ENCODE peak calls at places on chromosomes 5 and 9, in six cellular contexts. One of them, this sample, is unnamed.

GRCh38 chr9:77731008-77731698 is 83.0 kb upstream of the GNA14 start:
- DNase-seq in RWPE2: no peak
- DNase-seq in heart right ventricle: no peak
- DNase-seq in SK-N-SH: no peak
- DNase-seq in breast epithelium: no peak
- DNase-seq in aorta: no peak
- DNase-seq in this sample: no peak

GRCh38 chr5:88389248-88390006 is 120.8 kb upstream of the TMEM161B start:
- DNase-seq in heart right ventricle: no peak
- DNase-seq in breast epithelium: no peak
- DNase-seq in SK-N-SH: no peak
- DNase-seq in RWPE2: no peak
- DNase-seq in aorta: no peak
- DNase-seq in this sample: no peak

GRCh38 chr5:172910828-172911627 is 48.2 kb upstream of the RPL26L1 start:
- DNase-seq in RWPE2: no peak
- DNase-seq in SK-N-SH: peak; percentile 75
- DNase-seq in heart right ventricle: peak; percentile 68
- DNase-seq in aorta: peak; percentile 88
- DNase-seq in breast epithelium: no peak
- DNase-seq in this sample: no peak

GRCh38 chr5:57335092-57335491 is 147.5 kb downstream of the ACTBL2 start:
- DNase-seq in heart right ventricle: no peak
- DNase-seq in aorta: no peak
- DNase-seq in RWPE2: no peak
- DNase-seq in SK-N-SH: no peak
- DNase-seq in breast epithelium: no peak
- DNase-seq in this sample: no peak

GRCh38 chr5:67805666-67806348 is 409.7 kb upstream of the PIK3R1 start:
- DNase-seq in breast epithelium: no peak
- DNase-seq in heart right ventricle: no peak
- DNase-seq in RWPE2: no peak
- DNase-seq in SK-N-SH: no peak
- DNase-seq in aorta: no peak
- DNase-seq in this sample: no peak

GRCh38 chr5:95835682-95836405 is 13.3 kb upstream of the GLRX start:
- DNase-seq in heart right ventricle: no peak
- DNase-seq in breast epithelium: no peak
- DNase-seq in aorta: peak; percentile 71
- DNase-seq in SK-N-SH: no peak
- DNase-seq in RWPE2: no peak
- DNase-seq in this sample: no peak

GRCh38 chr9:122389799-122390481 is 19.1 kb downstream of the PTGS1 start:
- DNase-seq in heart right ventricle: no peak
- DNase-seq in aorta: no peak
- DNase-seq in breast epithelium: no peak
- DNase-seq in SK-N-SH: no peak
- DNase-seq in RWPE2: peak; percentile 27
- DNase-seq in this sample: no peak

GRCh38 chr9:92510747-92511146 is 25.0 kb downstream of the ECM2 start:
- DNase-seq in SK-N-SH: no peak
- DNase-seq in heart right ventricle: no peak
- DNase-seq in aorta: no peak
- DNase-seq in breast epithelium: no peak
- DNase-seq in RWPE2: no peak
- DNase-seq in this sample: no peak

DNA sequence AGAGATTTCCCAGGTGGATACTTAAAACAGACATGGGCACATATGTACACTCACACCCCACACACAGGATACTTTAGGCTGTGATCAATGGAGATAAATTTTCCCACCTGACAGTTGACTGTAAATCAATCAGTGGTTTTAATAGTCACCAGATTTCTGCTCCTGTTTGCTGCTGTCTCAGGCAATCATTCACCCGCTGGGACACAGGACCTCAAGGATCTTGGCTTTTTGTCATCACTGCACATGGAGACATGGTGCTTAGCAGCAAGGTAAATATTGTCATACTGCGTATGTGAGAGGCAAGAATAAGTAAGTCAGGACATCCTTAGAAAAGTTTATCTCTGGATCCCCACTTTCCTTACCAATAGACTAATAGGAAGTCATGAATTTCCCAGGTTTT is 60.8 kb upstream of the KLF9 start:
- DNase-seq in breast epithelium: no peak
- DNase-seq in SK-N-SH: no peak
- DNase-seq in aorta: no peak
- DNase-seq in RWPE2: no peak
- DNase-seq in heart right ventricle: no peak
- DNase-seq in this sample: no peak
- H3K27ac ChIP-seq in breast epithelium: peak overlapping the region; percentile 83
- H3K27ac ChIP-seq in SK-N-SH: no peak overlapping the region
- H3K27ac ChIP-seq in aorta: no peak overlapping the region
- H3K27ac ChIP-seq in RWPE2: no peak overlapping the region
- H3K27ac ChIP-seq in heart right ventricle: peak overlapping the region; percentile 37
- H3K27ac ChIP-seq in this sample: no peak overlapping the region

GRCh38 chr5:3380689-3381088 is 214.9 kb upstream of the IRX1 start:
- DNase-seq in breast epithelium: no peak
- DNase-seq in heart right ventricle: no peak
- DNase-seq in RWPE2: no peak
- DNase-seq in aorta: no peak
- DNase-seq in SK-N-SH: no peak
- DNase-seq in this sample: no peak
- H3K9me3 ChIP-seq in breast epithelium: no peaks in the 10 kb centered on the region
- H3K9me3 ChIP-seq in heart right ventricle: no peaks in the 10 kb centered on the region
- H3K9me3 ChIP-seq in RWPE2: peaks cover 2% of the 10 kb centered on the region
- H3K9me3 ChIP-seq in aorta: no peaks in the 10 kb centered on the region
- H3K9me3 ChIP-seq in SK-N-SH: no peaks in the 10 kb centered on the region
- H3K9me3 ChIP-seq in this sample: no peaks in the 10 kb centered on the region

GRCh38 chr5:143147382-143147781 is 256.1 kb downstream of the NR3C1 start:
- DNase-seq in SK-N-SH: no peak
- DNase-seq in aorta: no peak
- DNase-seq in breast epithelium: no peak
- DNase-seq in heart right ventricle: no peak
- DNase-seq in RWPE2: no peak
- DNase-seq in this sample: no peak
- H3K27ac ChIP-seq in SK-N-SH: no peak overlapping the region
- H3K27ac ChIP-seq in aorta: peak overlapping the region; percentile 64
- H3K27ac ChIP-seq in breast epithelium: peak overlapping the region; percentile 26
- H3K27ac ChIP-seq in heart right ventricle: no peak overlapping the region
- H3K27ac ChIP-seq in RWPE2: no peak overlapping the region
- H3K27ac ChIP-seq in this sample: no peak overlapping the region

DNA sequence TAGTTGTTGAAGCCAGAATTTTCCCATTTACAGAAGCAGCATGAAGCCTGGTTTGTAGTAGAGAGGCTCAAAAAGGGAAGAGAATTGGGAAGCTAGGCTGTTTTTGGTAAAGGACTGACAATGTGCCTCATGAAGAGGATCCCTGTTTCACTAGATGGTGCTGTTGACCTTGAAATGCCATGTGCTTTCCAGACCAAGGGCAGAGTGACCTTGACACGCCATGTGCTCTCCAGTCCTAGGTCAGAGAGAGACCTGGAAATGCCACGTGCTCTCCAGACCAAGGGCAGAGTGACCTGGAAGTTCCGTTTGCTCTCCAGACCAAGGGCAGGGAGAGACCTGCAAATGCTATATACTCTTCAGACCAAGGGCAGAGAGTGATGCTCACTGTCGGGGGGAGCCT is 32.0 kb downstream of the UNC13B start:
- DNase-seq in aorta: no peak
- DNase-seq in RWPE2: no peak
- DNase-seq in SK-N-SH: no peak
- DNase-seq in breast epithelium: no peak
- DNase-seq in heart right ventricle: no peak
- DNase-seq in this sample: no peak
- H3K9me3 ChIP-seq in aorta: no peaks in the 10 kb centered on the region
- H3K9me3 ChIP-seq in RWPE2: peaks cover 11% of the 10 kb centered on the region
- H3K9me3 ChIP-seq in SK-N-SH: no peaks in the 10 kb centered on the region
- H3K9me3 ChIP-seq in breast epithelium: peaks cover 20% of the 10 kb centered on the region
- H3K9me3 ChIP-seq in heart right ventricle: peaks cover 37% of the 10 kb centered on the region
- H3K9me3 ChIP-seq in this sample: no peaks in the 10 kb centered on the region

GRCh38 chr5:176396330-176396729 is 7.8 kb downstream of the HIGD2A start:
- DNase-seq in breast epithelium: no peak
- DNase-seq in heart right ventricle: no peak
- DNase-seq in aorta: peak; percentile 3
- DNase-seq in SK-N-SH: peak; percentile 49
- DNase-seq in RWPE2: no peak
- DNase-seq in this sample: no peak
- H3K27ac ChIP-seq in breast epithelium: peak overlapping the region; percentile 48
- H3K27ac ChIP-seq in heart right ventricle: peak overlapping the region; percentile 70
- H3K27ac ChIP-seq in aorta: no peak overlapping the region
- H3K27ac ChIP-seq in SK-N-SH: no peak overlapping the region
- H3K27ac ChIP-seq in RWPE2: no peak overlapping the region
- H3K27ac ChIP-seq in this sample: no peak overlapping the region

DNA sequence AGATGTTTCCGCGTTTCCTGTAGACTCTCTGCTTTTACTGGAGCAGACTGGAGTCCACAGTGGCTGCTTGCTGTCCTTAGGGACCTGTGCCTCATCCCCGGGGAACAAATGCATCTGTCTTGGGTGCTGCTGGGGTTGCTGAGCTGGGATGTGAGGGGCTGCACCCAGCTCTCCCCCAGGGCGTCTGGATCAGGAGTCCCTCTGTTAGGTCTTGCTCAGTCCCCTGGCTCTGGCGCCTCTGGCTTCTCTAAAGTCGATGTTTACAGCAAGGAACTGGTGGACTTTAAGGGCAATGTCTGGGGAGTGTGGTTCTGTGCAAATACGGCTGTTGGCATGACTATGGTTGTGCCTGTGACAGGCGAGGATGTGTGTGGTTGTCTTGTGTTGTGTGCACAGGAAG is 91.4 kb downstream of the CACNA1B start:
- DNase-seq in heart right ventricle: no peak
- DNase-seq in aorta: no peak
- DNase-seq in breast epithelium: no peak
- DNase-seq in SK-N-SH: peak; percentile 15
- DNase-seq in RWPE2: peak; percentile 23
- DNase-seq in this sample: no peak
- H3K9me3 ChIP-seq in heart right ventricle: no peaks in the 10 kb centered on the region
- H3K9me3 ChIP-seq in aorta: no peaks in the 10 kb centered on the region
- H3K9me3 ChIP-seq in breast epithelium: peaks cover under 1% of the 10 kb centered on the region
- H3K9me3 ChIP-seq in SK-N-SH: no peaks in the 10 kb centered on the region
- H3K9me3 ChIP-seq in RWPE2: no peaks in the 10 kb centered on the region
- H3K9me3 ChIP-seq in this sample: no peaks in the 10 kb centered on the region

GRCh38 chr9:14923701-14924100 is 13.5 kb upstream of the FREM1 start:
- DNase-seq in heart right ventricle: no peak
- DNase-seq in RWPE2: no peak
- DNase-seq in aorta: no peak
- DNase-seq in breast epithelium: no peak
- DNase-seq in SK-N-SH: no peak
- DNase-seq in this sample: no peak
- H3K27ac ChIP-seq in heart right ventricle: no peak overlapping the region
- H3K27ac ChIP-seq in RWPE2: no peak overlapping the region
- H3K27ac ChIP-seq in aorta: no peak overlapping the region
- H3K27ac ChIP-seq in breast epithelium: no peak overlapping the region
- H3K27ac ChIP-seq in SK-N-SH: no peak overlapping the region
- H3K27ac ChIP-seq in this sample: no peak overlapping the region

DNA sequence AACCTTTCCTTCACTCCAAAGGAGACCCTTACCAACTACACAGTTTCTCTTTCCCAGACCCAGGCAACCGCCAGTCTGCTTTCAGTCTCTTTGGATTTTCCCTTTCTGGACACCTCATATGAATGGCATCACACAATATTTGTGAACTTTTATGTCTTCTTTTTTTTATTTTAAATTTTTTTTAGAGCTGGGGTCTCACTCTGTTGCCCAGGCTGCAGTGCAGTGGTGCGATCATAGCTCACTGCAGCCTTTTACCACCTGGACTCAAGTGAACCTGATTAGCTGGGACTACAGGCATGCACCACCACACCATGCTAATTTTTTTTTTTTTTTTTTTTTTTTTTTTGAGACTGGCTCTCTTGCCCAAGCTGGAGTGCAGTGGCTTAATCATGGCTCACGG is 37.5 kb downstream of the UBAP1 start:
- DNase-seq in breast epithelium: no peak
- DNase-seq in RWPE2: no peak
- DNase-seq in SK-N-SH: no peak
- DNase-seq in aorta: no peak
- DNase-seq in heart right ventricle: no peak
- DNase-seq in this sample: no peak
- H3K9me3 ChIP-seq in breast epithelium: no peaks in the 10 kb centered on the region
- H3K9me3 ChIP-seq in RWPE2: no peaks in the 10 kb centered on the region
- H3K9me3 ChIP-seq in SK-N-SH: no peaks in the 10 kb centered on the region
- H3K9me3 ChIP-seq in aorta: no peaks in the 10 kb centered on the region
- H3K9me3 ChIP-seq in heart right ventricle: no peaks in the 10 kb centered on the region
- H3K9me3 ChIP-seq in this sample: no peaks in the 10 kb centered on the region

GRCh38 chr5:56253924-56254323 is 20.8 kb upstream of the ANKRD55 start:
- DNase-seq in heart right ventricle: no peak
- DNase-seq in breast epithelium: no peak
- DNase-seq in aorta: no peak
- DNase-seq in SK-N-SH: no peak
- DNase-seq in RWPE2: no peak
- DNase-seq in this sample: no peak
- H3K27ac ChIP-seq in heart right ventricle: no peak overlapping the region
- H3K27ac ChIP-seq in breast epithelium: no peak overlapping the region
- H3K27ac ChIP-seq in aorta: no peak overlapping the region
- H3K27ac ChIP-seq in SK-N-SH: no peak overlapping the region
- H3K27ac ChIP-seq in RWPE2: no peak overlapping the region
- H3K27ac ChIP-seq in this sample: no peak overlapping the region